ENCODE peak calls at places on chromosomes 1 and 21, in five cellular contexts. E is GM12892, P is GM12891, Y is HCT116, Z is body of pancreas. C is an unnamed sample.

GRCh38 chr1:8739377-8739776 is 78.1 kb downstream of the RERE start:
- DNase-seq in E (no peak), P (no peak), Y (no peak), Z (no peak), C (peak; percentile 4)

GRCh38 chr1:176987016-176987415 is 177.5 kb downstream of the ASTN1 start:
- DNase-seq in E (no peak), P (no peak), Y (no peak), Z (no peak), C (no peak)

GRCh38 chr1:11920239-11920903 is 5.9 kb downstream of the KIAA2013 start:
- DNase-seq in E (no peak), P (no peak), Y (no peak), Z (peak; percentile 35), C (no peak)

GRCh38 chr1:64215576-64215975 is 12.2 kb downstream of the UBE2U start:
- DNase-seq in E (no peak), P (no peak), Y (no peak), Z (no peak), C (no peak)

GRCh38 chr1:44799770-44800584 is at the start of gene PLK3:
- DNase-seq in E (peak; percentile 95), P (peak; percentile 96), Y (peak; percentile 96), Z (peak; percentile 99), C (peak; percentile 99)

GRCh38 chr1:112744019-112744578 is 29.0 kb upstream of the PPM1J start:
- DNase-seq in E (no peak), P (no peak), Y (no peak), Z (peak; percentile 17), C (no peak)

GRCh38 chr1:246724001-246724724 is at the start of gene SCCPDH:
- DNase-seq in E (peak; percentile 89), P (peak; percentile 92), Y (no peak), Z (peak; percentile 75), C (peak; percentile 83)

GRCh38 chr1:234154320-234155251 is 218.7 kb upstream of the COA6 start:
- DNase-seq in E (peak; percentile 23), P (peak; percentile 17), Y (peak; percentile 70), Z (peak; percentile 34), C (peak; percentile 50)

GRCh38 chr1:221470000-221470698 is 271.7 kb downstream of the DUSP10 start:
- DNase-seq in E (no peak), P (no peak), Y (no peak), Z (no peak), C (no peak)

GRCh38 chr1:109827466-109827865 is 63.7 kb upstream of the EPS8L3 start:
- DNase-seq in E (no peak), P (no peak), Y (no peak), Z (no peak), C (no peak)

GRCh38 chr1:82225407-82226197 is 424.9 kb downstream of the ADGRL2 start:
- DNase-seq in E (no peak), P (no peak), Y (no peak), Z (no peak), C (no peak)

GRCh38 chr1:82453511-82454185 is 652.9 kb downstream of the ADGRL2 start:
- DNase-seq in E (no peak), P (no peak), Y (no peak), Z (no peak), C (no peak)

GRCh38 chr1:111603979-111604378 is 15.6 kb upstream of the RAP1A start:
- DNase-seq in E (no peak), P (no peak), Y (no peak), Z (peak; percentile 42), C (peak; percentile 69)

GRCh38 chr1:220511183-220511582 is 16.8 kb upstream of the MARK1 start:
- DNase-seq in E (no peak), P (no peak), Y (no peak), Z (no peak), C (no peak)

GRCh38 chr1:182587666-182588438 is 1.2 kb downstream of the RNASEL start:
- DNase-seq in E (no peak), P (no peak), Y (no peak), Z (no peak), C (no peak)

GRCh38 chr1:223123238-223123976 is 19.6 kb downstream of the TLR5 start:
- DNase-seq in E (peak; percentile 41), P (peak; percentile 55), Y (peak; percentile 59), Z (peak; percentile 74), C (peak; percentile 58)

GRCh38 chr21:45528028-45528705 is 14.1 kb downstream of the SLC19A1 start:
- DNase-seq in E (no peak), P (no peak), Y (no peak), Z (no peak), C (no peak)

GRCh38 chr1:119347858-119348257 is 20.7 kb upstream of the HAO2 start:
- DNase-seq in E (no peak), P (no peak), Y (no peak), Z (no peak), C (no peak)

GRCh38 chr1:17307946-17308345 is at the start of gene PADI4:
- DNase-seq in E (no peak), P (no peak), Y (no peak), Z (peak; percentile 7), C (no peak)

GRCh38 chr1:1359316-1359667 is 937 bp upstream of the MXRA8 start:
- DNase-seq in E (no peak), P (no peak), Y (no peak), Z (no peak), C (no peak)

GRCh38 chr1:1357871-1358432 is 403 bp downstream of the MXRA8 start:
- DNase-seq in E (no peak), P (no peak), Y (no peak), Z (no peak), C (no peak)

GRCh38 chr1:1356796-1357401 is 1.5 kb downstream of the MXRA8 start:
- DNase-seq in E (no peak), P (no peak), Y (no peak), Z (no peak), C (no peak)

GRCh38 chr1:1359668-1360468 is 1.5 kb upstream of the MXRA8 start:
- DNase-seq in E (no peak), P (no peak), Y (no peak), Z (no peak), C (no peak)

GRCh38 chr1:1358433-1359201 is at the start of gene MXRA8:
- DNase-seq in E (no peak), P (no peak), Y (no peak), Z (peak; percentile 49), C (peak; percentile 55)
- TF ChIP-seq POLR2A in E (no peak), P (no peak), Y (no peak), Z (no peak), C (no peak)

GRCh38 chr1:2585318-2586092 is 1.1 kb upstream of the PRXL2B start:
- DNase-seq in E (peak; percentile 77), P (peak; percentile 74), Y (no peak), Z (peak; percentile 78), C (peak; percentile 91)
- TF ChIP-seq POLR2A in E (peak; percentile 53), P (peak; percentile 52), Y (no peak), Z (peak; percentile 54), C (peak; percentile 70)

GRCh38 chr1:228866498-228866897 is 131.2 kb downstream of the RHOU start:
- DNase-seq in E (no peak), P (no peak), Y (no peak), Z (no peak), C (no peak)
- TF ChIP-seq POLR2A in E (no peak), P (no peak), Y (no peak), Z (no peak), C (no peak)

GRCh38 chr1:203273206-203273868 is 32.0 kb upstream of the BTG2 start:
- DNase-seq in E (peak; percentile 54), P (peak; percentile 55), Y (peak; percentile 71), Z (peak; percentile 92), C (peak; percentile 92)
- TF ChIP-seq POLR2A in E (no peak), P (no peak), Y (no peak), Z (peak; percentile 40), C (no peak)

GRCh38 chr1:65512383-65512782 is 91.9 kb downstream of the LEPR start:
- DNase-seq in E (no peak), P (no peak), Y (no peak), Z (peak; percentile 51), C (no peak)
- TF ChIP-seq POLR2A in E (no peak), P (no peak), Y (no peak), Z (no peak), C (no peak)

GRCh38 chr1:50279622-50280320 is 143.5 kb downstream of the DMRTA2 start:
- DNase-seq in E (no peak), P (no peak), Y (no peak), Z (no peak), C (peak; percentile 12)

GRCh38 chr1:50275564-50275963 is 147.7 kb downstream of the DMRTA2 start:
- DNase-seq in E (no peak), P (no peak), Y (no peak), Z (no peak), C (no peak)

GRCh38 chr1:50278352-50278878 is 144.8 kb downstream of the DMRTA2 start:
- DNase-seq in E (no peak), P (no peak), Y (no peak), Z (no peak), C (no peak)

GRCh38 chr1:50278961-50279360 is 144.3 kb downstream of the DMRTA2 start:
- DNase-seq in E (no peak), P (no peak), Y (no peak), Z (no peak), C (no peak)
- TF ChIP-seq POLR2A in E (no peak), P (no peak), Y (no peak), Z (no peak), C (no peak)

GRCh38 chr1:151060241-151061011 is at the start of gene MLLT11:
- DNase-seq in E (no peak), P (no peak), Y (no peak), Z (peak; percentile 16), C (peak; percentile 56)
- TF ChIP-seq POLR2A in E (no peak), P (no peak), Y (no peak), Z (no peak), C (no peak)

DNA sequence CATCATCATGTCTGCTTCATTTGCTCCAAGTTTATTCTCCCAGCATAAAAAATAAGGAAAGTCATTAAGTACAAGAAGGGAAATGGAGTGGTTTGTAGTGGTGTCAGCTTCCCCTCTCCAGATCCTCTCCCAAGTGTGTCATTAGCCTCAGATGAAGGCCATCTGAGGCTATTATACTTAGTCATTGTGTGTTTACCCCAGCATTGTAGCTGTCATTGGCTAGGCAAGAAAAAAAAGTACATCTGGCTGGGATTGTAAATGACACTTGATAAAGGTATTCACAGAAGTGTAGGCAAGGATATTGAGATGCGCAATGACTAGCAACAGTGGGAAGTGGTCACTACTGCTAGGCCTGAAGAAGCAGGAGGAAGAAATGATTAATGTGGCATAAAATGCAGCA is 316.9 kb upstream of the SGIP1 start:
- DNase-seq in E (no peak), P (no peak), Y (no peak), Z (no peak), C (no peak)
- TF ChIP-seq POLR2A in E (no peak), P (no peak), Y (no peak), Z (no peak), C (no peak)

DNA sequence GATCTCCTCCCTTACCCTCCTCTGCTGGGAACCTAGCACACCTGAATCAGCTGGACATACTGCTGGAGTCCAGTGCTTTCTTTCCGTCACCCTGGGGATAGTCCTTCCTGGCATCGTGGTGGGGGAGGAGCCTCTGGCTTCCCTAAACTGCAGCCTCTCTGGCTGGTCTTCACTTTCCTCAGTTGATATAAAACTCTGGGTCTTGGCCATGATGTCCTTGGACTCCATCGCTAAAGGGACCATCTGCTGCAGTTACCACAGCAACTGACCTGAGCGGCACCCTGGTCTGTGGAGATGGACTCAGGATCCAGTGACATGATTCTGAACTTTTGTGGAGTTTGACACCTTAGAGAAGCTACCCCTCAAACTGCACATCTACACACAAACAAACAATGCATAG is 22.8 kb downstream of the PARS2 start:
- DNase-seq in E (no peak), P (no peak), Y (no peak), Z (no peak), C (no peak)
- TF ChIP-seq POLR2A in E (no peak), P (no peak), Y (no peak), Z (no peak), C (no peak)

C was measured in erythroblast.